ENCODE peak calls at places on chromosomes 1 and 21, in eight cellular contexts. F is IMR-90, Y is foreskin fibroblast, W is progenitor cell of endocrine pancreas, H is A549, C is glutamatergic neuron, O is heart left ventricle, L is suprapubic skin. U is an unnamed sample.

GRCh38 chr1:210397252-210397651 is 68.5 kb downstream of the HHAT start:
- DNase-seq in L (no peak), H (no peak), C (no peak), W (no peak), O (no peak), F (peak; percentile 59), Y (no peak), U (no peak)

GRCh38 chr1:39238476-39238875 is 34.0 kb downstream of the MACF1 start:
- DNase-seq in C (no peak), F (peak; percentile 91), O (no peak), H (no peak), L (no peak), W (no peak), Y (peak; percentile 62), U (no peak)

GRCh38 chr1:3992103-3992556 is 92.1 kb upstream of the C1orf174 start:
- DNase-seq in C (no peak), Y (no peak), L (no peak), H (no peak), W (no peak), F (peak; percentile 1), O (no peak), U (no peak)

GRCh38 chr1:226211181-226211580 is 12.3 kb upstream of the MIXL1 start:
- DNase-seq in C (no peak), O (no peak), L (no peak), H (no peak), W (no peak), F (no peak), Y (no peak), U (no peak)

GRCh38 chr1:56441586-56441985 is 137.8 kb downstream of the PLPP3 start:
- DNase-seq in H (no peak), C (no peak), F (no peak), Y (no peak), L (no peak), O (no peak), W (no peak), U (no peak)

GRCh38 chr21:33428669-33429068 is 25.5 kb downstream of the IFNGR2 start:
- DNase-seq in F (no peak), H (no peak), O (no peak), W (no peak), C (no peak), Y (peak; percentile 34), L (no peak), U (no peak)

GRCh38 chr1:2170211-2170610 is 24.4 kb downstream of the FAAP20 start:
- DNase-seq in O (no peak), F (peak; percentile 58), C (no peak), H (no peak), W (no peak), Y (peak; percentile 23), L (no peak), U (no peak)

GRCh38 chr1:187517508-187517907 is 688.8 kb downstream of the PLA2G4A start:
- DNase-seq in W (no peak), C (no peak), L (no peak), F (no peak), O (no peak), H (no peak), Y (no peak), U (no peak)

GRCh38 chr21:42570362-42570761 is 56.7 kb downstream of the SLC37A1 start:
- DNase-seq in Y (no peak), C (peak; percentile 3), W (no peak), F (no peak), H (no peak), L (peak; percentile 44), O (peak; percentile 30), U (no peak)

GRCh38 chr1:51519857-51520699 is 1.0 kb upstream of the EPS15 start:
- DNase-seq in W (no peak), H (no peak), L (no peak), C (no peak), O (no peak), F (peak; percentile 86), Y (peak; percentile 34), U (no peak)

GRCh38 chr1:117611894-117612481 is 6.1 kb downstream of the TENT5C start:
- DNase-seq in H (no peak), L (no peak), C (no peak), Y (no peak), F (no peak), W (no peak), O (no peak), U (no peak)

GRCh38 chr1:18062180-18062579 is 45.4 kb upstream of the IGSF21 start:
- DNase-seq in F (no peak), H (no peak), Y (no peak), W (peak; percentile 16), O (no peak), L (no peak), C (no peak), U (no peak)

GRCh38 chr1:8858112-8858668 is 20.3 kb downstream of the ENO1 start:
- DNase-seq in C (no peak), Y (peak; percentile 62), F (peak; percentile 88), W (no peak), H (no peak), O (no peak), L (no peak), U (no peak)

GRCh38 chr21:39456665-39457064 is 4.9 kb downstream of the SH3BGR start:
- DNase-seq in L (no peak), Y (no peak), C (no peak), H (peak; percentile 13), F (no peak), O (no peak), W (no peak), U (no peak)

GRCh38 chr1:217747156-217747769 is 116.1 kb downstream of the SPATA17 start:
- DNase-seq in W (no peak), F (peak; percentile 41), C (no peak), Y (peak; percentile 4), L (no peak), H (peak; percentile 7), O (no peak), U (no peak)

GRCh38 chr1:201559679-201560162 is 20.8 kb downstream of the NAV1 start:
- DNase-seq in O (peak; percentile 89), H (peak; percentile 92), F (peak; percentile 86), W (peak; percentile 68), C (peak; percentile 87), L (peak; percentile 91), Y (peak; percentile 86), U (peak; percentile 85)

GRCh38 chr1:40636777-40637176 is 28.7 kb downstream of the RIMS3 start:
- DNase-seq in H (no peak), F (no peak), W (no peak), L (no peak), Y (no peak), C (no peak), O (no peak), U (no peak)

GRCh38 chr1:38464071-38464661 is 395.4 kb downstream of the RRAGC start:
- DNase-seq in L (no peak), O (no peak), W (no peak), F (no peak), H (no peak), Y (no peak), C (no peak), U (no peak)

GRCh38 chr1:29322861-29323585 is 86.7 kb downstream of the PTPRU start:
- DNase-seq in C (no peak), Y (no peak), F (no peak), L (no peak), H (no peak), W (no peak), O (no peak), U (no peak)

DNA sequence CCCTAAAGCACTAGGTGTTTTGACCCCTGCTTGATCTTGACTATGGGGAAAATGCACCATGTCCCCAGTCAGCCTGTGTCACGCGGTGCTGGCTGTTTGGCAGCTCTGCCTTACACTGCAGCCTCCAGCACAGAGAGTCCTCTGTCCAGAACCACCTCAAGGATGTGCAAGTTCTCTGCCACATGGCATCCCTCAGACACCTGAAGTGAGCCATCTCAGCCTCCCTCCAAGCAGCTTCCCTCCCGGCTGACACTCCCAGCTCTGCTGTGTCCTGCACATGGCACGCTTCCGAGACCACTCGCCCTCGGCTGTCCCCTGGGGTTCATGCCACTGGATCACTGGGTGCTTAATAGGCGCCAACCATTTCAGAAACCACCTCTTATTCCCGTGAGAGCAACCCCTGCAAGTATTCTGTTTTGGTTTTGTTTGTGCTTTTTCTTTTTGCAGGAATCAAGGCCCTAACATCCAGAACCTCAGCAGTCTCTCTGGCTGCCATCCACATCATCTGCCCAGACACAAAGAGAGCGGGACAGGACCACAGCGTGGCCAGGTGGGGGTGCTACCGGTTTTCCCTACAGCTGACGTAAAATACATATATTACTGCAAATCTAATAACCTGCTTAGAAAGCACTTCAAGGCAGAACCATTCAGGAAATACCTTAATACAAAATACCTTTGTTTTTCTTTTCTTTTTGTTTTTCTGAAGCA is 45.7 kb downstream of the CAPZB start:
- DNase-seq in Y (no peak), F (no peak), W (no peak), L (no peak), H (no peak), O (no peak), C (no peak), U (no peak)
- TF ChIP-seq CTCF in Y (no peak), F (peak; percentile 6), W (peak; percentile 15), L (no peak), H (no peak), O (peak; percentile 52), C (no peak), U (peak; percentile 33)

DNA sequence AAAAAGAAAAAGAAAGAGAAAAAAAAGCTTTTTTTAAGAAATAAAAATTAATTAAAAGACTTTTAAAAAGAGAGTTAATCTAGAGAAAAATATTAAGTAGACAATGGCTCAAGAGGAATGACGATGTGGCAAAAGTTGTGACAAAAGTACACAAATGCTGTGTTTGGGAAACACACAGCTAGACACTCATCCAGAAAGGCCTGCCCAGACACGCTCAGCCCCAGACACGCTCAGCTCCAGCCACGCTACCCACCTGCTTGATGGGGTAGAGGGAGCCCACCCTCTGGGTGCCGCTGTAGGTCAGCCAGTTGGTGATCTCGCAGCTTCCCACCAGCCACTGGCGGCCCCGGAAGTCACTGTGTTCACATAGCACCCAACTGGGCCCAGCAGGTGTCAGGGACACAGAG is 10.2 kb downstream of the CD52 start:
- DNase-seq in F (no peak), L (no peak), O (no peak), C (no peak), H (no peak), W (no peak), Y (no peak), U (no peak)
- TF ChIP-seq CTCF in F (no peak), L (no peak), O (no peak), C (no peak), H (no peak), W (no peak), Y (no peak), U (no peak)

DNA sequence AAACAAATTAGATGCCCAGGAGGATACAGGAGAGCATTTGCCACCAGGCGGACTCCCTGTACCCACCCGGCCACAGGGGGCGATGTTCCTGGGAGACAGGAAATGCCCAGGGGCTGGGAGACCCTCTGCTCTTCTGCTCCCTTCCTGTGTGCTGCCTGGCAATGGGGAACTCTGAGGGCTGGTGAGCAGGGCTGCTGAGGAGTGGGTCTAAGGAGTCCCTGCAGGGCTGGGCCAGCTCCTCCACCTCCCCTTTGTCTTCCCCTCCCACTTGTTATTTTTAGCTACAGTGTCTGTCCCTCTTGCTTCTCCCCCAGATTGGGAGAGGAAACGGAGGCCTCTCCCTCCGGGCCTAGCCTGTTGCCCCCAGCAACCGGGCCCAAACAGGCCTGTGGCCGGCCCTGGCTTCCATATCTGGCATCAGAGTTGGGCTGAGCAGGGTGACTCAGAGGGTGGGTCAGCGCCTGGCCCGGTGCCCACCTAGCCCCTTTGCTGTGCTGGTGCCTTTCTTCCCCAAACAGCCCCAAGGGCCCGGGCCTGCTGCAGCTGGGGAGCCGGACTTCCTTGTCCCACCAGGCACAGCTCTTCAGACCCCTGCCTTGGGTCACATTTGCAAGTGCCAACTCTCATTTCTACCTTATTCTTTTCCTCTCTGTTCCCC is 11.7 kb downstream of the LMNA start:
- DNase-seq in O (peak; percentile 96), W (no peak), H (peak; percentile 72), C (peak; percentile 63), L (peak; percentile 95), Y (peak; percentile 98), F (peak; percentile 96), U (no peak)
- TF ChIP-seq CTCF in O (peak; percentile 55), W (peak; percentile 44), H (peak; percentile 64), C (peak; percentile 57), L (no peak), Y (peak; percentile 65), F (peak; percentile 55), U (peak; percentile 73)

GRCh38 chr21:43979654-43980053 is 32.5 kb upstream of the TRAPPC10 start:
- DNase-seq in F (no peak), Y (no peak), C (no peak), W (no peak), L (no peak), O (no peak), H (no peak), U (no peak)
- TF ChIP-seq CTCF in F (peak; percentile 11), Y (no peak), C (no peak), W (no peak), L (no peak), O (no peak), H (no peak), U (no peak)

U was measured in type B pancreatic cell.